ENCODE peak calls at places on chromosome 19, in ten cellular contexts. Q is tibial nerve, K is upper lobe of left lung, O is transverse colon, Y is A549, M is SK-N-SH, T is stomach, H is suprapubic skin, I is sigmoid colon, A is H1. E is an unnamed sample.

GRCh38 chr19:39409886-39410619 is 2.4 kb upstream of the PLEKHG2 start:
- DNase-seq in Q (peak), K (peak), O (peak), Y (peak), M (peak), T (peak), H (peak), I (peak), A (no peak), E (peak)

GRCh38 chr19:30314805-30315155 is 57.4 kb upstream of the ZNF536 start:
- DNase-seq in Q (no peak), K (no peak), O (no peak), Y (no peak), M (no peak), T (no peak), H (no peak), I (no peak), A (no peak), E (no peak)

GRCh38 chr19:6392219-6393073 is 518 bp downstream of the GTF2F1 start:
- DNase-seq in Q (no peak), K (no peak), O (no peak), Y (no peak), M (no peak), T (no peak), H (no peak), I (no peak), A (no peak), E (no peak)

GRCh38 chr19:47658431-47659383 is 49.8 kb downstream of the BICRA start:
- DNase-seq in Q (no peak), K (no peak), O (peak), Y (no peak), M (no peak), T (peak), H (no peak), I (no peak), A (no peak), E (no peak)

GRCh38 chr19:6828306-6828697 is 55.8 kb downstream of the VAV1 start:
- DNase-seq in Q (no peak), K (no peak), O (no peak), Y (peak), M (no peak), T (no peak), H (no peak), I (no peak), A (no peak), E (no peak)

GRCh38 chr19:16347706-16348105 is 23.1 kb downstream of the KLF2 start:
- DNase-seq in Q (no peak), K (no peak), O (no peak), Y (no peak), M (no peak), T (no peak), H (no peak), I (no peak), A (no peak), E (no peak)

GRCh38 chr19:47495478-47496372 is 11.7 kb upstream of the KPTN start:
- DNase-seq in Q (no peak), K (no peak), O (no peak), Y (no peak), M (no peak), T (no peak), H (no peak), I (no peak), A (no peak), E (no peak)

GRCh38 chr19:41997851-41998229 is 3.8 kb upstream of the ATP1A3 start:
- DNase-seq in Q (no peak), K (no peak), O (no peak), Y (no peak), M (peak), T (no peak), H (no peak), I (no peak), A (no peak), E (no peak)

GRCh38 chr19:55466246-55466614 is 1.7 kb upstream of the C19orf85 start:
- DNase-seq in Q (no peak), K (no peak), O (no peak), Y (no peak), M (no peak), T (no peak), H (no peak), I (no peak), A (no peak), E (no peak)

GRCh38 chr19:29404951-29405727 is 120.7 kb upstream of the VSTM2B start:
- DNase-seq in Q (no peak), K (no peak), O (peak), Y (no peak), M (no peak), T (no peak), H (no peak), I (no peak), A (peak), E (peak)

GRCh38 chr19:48290341-48290922 is 20.6 kb downstream of the ZNF114 start:
- DNase-seq in Q (no peak), K (no peak), O (no peak), Y (peak), M (peak), T (no peak), H (no peak), I (no peak), A (peak), E (no peak)

GRCh38 chr19:48111280-48111679 is 663 bp upstream of the PLA2G4C start:
- DNase-seq in Q (no peak), K (no peak), O (no peak), Y (no peak), M (no peak), T (no peak), H (no peak), I (no peak), A (no peak), E (no peak)

GRCh38 chr19:1491114-1491848 is at the start of gene REEP6:
- DNase-seq in Q (no peak), K (no peak), O (no peak), Y (no peak), M (peak), T (no peak), H (no peak), I (no peak), A (no peak), E (peak)

GRCh38 chr19:31392514-31392913 is 43.3 kb upstream of the TSHZ3 start:
- DNase-seq in Q (no peak), K (no peak), O (no peak), Y (no peak), M (no peak), T (no peak), H (no peak), I (no peak), A (no peak), E (no peak)

DNA sequence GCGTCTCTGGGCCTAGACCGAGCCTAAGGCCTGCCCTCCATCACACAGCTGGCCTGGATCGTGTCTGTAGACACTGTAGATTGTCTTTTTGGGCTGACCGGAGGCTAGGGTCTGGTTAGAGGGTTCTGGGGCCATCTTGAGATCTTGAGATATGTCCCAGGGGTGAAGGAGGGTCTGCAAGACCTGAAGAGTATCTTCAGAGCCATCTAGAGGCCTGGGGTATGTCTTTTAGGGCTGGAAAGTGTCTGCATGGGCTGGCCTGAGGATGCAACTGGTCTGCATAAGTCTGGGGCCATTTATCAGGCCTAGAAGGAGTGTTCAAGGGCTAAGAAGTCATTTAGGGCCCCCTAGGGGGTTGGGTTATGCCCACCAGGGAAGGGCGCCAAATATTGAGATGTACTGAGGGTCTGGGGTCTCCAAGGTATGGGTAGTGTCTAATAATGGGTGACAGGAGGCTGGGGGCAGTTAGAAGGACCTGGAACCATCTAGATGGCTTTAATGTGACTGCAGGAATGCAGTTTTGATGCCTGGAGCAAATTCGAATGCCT is 553 bp downstream of the SCAF1 start:
- DNase-seq in Q (no peak), K (no peak), O (no peak), Y (no peak), M (peak), T (no peak), H (peak), I (no peak), A (no peak), E (no peak)
- TF ChIP-seq CTCF in Q (no peak), K (no peak), O (no peak), Y (no peak), M (no peak), T (no peak), H (no peak), I (no peak), A (no peak), E (no peak)

DNA sequence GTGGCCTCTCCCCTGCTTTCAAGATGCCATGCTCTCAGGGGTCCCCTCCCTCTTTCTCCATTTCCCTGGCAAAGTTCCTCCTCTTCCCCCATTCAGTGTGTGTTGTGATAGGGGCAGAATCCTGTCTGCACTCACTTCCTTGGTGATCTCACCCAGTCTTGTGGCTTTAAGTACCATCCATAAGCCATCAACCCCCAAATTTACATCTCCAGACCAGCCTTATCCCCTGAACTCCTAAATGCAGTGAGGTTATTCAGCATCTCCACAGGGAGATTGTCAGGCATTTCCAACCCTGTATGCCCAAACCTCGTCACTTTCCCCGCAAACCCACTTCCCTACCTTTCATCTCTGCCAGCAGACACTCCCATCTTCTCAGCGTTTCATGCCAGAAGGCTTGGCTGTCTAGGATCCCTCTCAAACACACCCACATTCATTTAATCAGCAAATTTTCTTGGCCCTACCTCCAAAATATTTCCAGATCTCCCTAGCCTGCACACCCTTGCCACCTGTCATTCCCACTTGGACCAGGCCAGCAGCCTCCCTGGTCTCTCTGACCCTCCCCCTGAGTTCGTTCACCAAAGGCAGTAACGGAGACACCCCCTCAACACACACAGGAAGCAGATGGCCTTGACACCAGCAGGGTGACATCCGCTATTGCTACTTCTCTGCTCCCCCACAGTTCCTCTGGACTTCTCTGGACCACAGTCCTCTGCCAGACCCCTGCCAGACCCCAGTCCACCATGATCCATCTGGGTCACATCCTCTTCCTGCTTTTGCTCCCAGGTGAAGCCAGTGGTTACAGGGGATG is at the start of gene HCST:
- DNase-seq in Q (no peak), K (no peak), O (peak), Y (no peak), M (no peak), T (no peak), H (no peak), I (no peak), A (no peak), E (no peak)
- TF ChIP-seq EP300 in Q (no peak), K (no peak), O (no peak), Y (no peak), M (no peak), T (no peak), H (no peak), I (no peak), A (no peak), E (no peak)

GRCh38 chr19:36265064-36265463 is 50.2 kb downstream of the ZNF146 start:
- DNase-seq in Q (no peak), K (no peak), O (no peak), Y (no peak), M (no peak), T (no peak), H (no peak), I (no peak), A (no peak), E (no peak)

GRCh38 chr19:36267061-36267845 is 52.3 kb downstream of the ZNF146 start:
- DNase-seq in Q (no peak), K (no peak), O (no peak), Y (no peak), M (no peak), T (no peak), H (no peak), I (no peak), A (no peak), E (no peak)

GRCh38 chr19:36265856-36266374 is 51.0 kb downstream of the ZNF146 start:
- DNase-seq in Q (no peak), K (no peak), O (no peak), Y (no peak), M (no peak), T (no peak), H (no peak), I (no peak), A (no peak), E (no peak)

DNA sequence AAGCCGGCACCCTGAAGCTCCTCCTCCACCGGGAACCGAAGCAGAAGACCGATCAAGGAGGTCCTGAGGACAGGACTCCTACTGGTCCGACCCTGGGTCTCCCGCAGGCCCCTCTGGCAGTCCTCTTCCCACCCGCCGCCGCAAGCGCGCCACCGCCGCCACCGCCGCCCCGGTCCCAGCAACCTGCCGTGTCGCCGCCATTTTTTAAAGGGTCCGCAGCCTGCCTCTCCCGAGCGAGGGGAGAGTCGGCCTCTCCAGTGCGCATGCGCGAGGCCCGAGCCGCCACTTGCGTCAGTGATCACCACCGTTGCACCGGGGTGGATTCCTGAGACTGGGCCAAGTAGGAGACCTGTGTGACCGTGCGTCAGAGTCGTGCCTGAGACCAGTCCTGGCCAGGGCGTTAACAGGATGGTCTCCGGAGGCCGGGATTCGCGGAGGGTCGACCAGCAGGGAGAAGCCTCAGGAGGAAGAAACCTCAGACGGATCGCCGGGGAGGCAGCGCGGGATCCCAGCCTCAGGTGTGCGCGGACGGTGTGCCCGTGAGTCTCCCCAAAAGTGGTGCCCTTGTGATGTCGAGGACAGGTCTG is 51.6 kb downstream of the ZNF146 start:
- DNase-seq in Q (no peak), K (no peak), O (no peak), Y (no peak), M (no peak), T (no peak), H (no peak), I (no peak), A (no peak), E (no peak)
- TF ChIP-seq CTCF in Q (no peak), K (no peak), O (no peak), Y (no peak), M (no peak), T (no peak), H (no peak), I (no peak), A (no peak), E (no peak)

GRCh38 chr19:52464798-52465470 is 11.6 kb downstream of the ZNF578 start:
- DNase-seq in Q (no peak), K (no peak), O (no peak), Y (peak), M (no peak), T (no peak), H (no peak), I (no peak), A (no peak), E (no peak)
- TF ChIP-seq EP300 in Q (no peak), K (no peak), O (no peak), Y (no peak), M (no peak), T (no peak), H (no peak), I (no peak), A (no peak), E (no peak)

GRCh38 chr19:54173951-54174817 is 1.2 kb upstream of the TMC4 start:
- DNase-seq in Q (no peak), K (no peak), O (no peak), Y (no peak), M (peak), T (no peak), H (no peak), I (no peak), A (no peak), E (no peak)

GRCh38 chr19:54168174-54168917 is 4.6 kb downstream of the TMC4 start:
- DNase-seq in Q (peak), K (peak), O (peak), Y (peak), M (peak), T (peak), H (peak), I (peak), A (no peak), E (peak)

GRCh38 chr19:54172413-54172763 is 572 bp downstream of the TMC4 start:
- DNase-seq in Q (no peak), K (peak), O (peak), Y (no peak), M (no peak), T (no peak), H (no peak), I (no peak), A (no peak), E (no peak)

GRCh38 chr19:54169149-54169731 is 3.7 kb downstream of the TMC4 start:
- DNase-seq in Q (no peak), K (no peak), O (no peak), Y (no peak), M (no peak), T (no peak), H (no peak), I (no peak), A (no peak), E (no peak)

GRCh38 chr19:54172764-54173699 is at the start of gene TMC4:
- DNase-seq in Q (no peak), K (peak), O (peak), Y (peak), M (no peak), T (peak), H (no peak), I (no peak), A (no peak), E (no peak)
- TF ChIP-seq CTCF in Q (no peak), K (no peak), O (peak), Y (no peak), M (no peak), T (peak), H (no peak), I (no peak), A (peak), E (no peak)

DNA sequence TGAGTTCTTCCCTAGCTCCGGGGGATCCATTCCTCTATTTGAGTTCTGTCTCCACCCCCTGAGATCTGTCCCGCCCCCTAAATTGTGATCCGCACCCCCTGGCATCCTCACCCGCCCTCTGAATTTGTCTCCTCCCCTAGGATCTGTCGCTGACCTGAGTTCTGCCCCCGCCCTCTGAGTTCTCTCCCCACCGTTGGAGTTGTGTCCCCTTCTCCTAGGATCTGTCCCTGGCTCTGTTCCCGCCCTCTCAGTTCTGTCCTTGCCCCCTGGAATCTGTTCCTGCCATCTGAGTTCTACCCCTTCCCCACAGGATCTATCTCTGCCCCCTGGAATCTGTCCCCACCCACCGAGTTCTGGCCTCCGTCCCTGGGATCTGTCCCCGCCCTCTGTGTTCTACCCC is 1.0 kb upstream of the SLC17A7 start:
- DNase-seq in Q (peak), K (no peak), O (peak), Y (peak), M (no peak), T (no peak), H (peak), I (peak), A (no peak), E (no peak)
- TF ChIP-seq EP300 in Q (no peak), K (no peak), O (no peak), Y (no peak), M (no peak), T (no peak), H (no peak), I (no peak), A (no peak), E (no peak)

DNA sequence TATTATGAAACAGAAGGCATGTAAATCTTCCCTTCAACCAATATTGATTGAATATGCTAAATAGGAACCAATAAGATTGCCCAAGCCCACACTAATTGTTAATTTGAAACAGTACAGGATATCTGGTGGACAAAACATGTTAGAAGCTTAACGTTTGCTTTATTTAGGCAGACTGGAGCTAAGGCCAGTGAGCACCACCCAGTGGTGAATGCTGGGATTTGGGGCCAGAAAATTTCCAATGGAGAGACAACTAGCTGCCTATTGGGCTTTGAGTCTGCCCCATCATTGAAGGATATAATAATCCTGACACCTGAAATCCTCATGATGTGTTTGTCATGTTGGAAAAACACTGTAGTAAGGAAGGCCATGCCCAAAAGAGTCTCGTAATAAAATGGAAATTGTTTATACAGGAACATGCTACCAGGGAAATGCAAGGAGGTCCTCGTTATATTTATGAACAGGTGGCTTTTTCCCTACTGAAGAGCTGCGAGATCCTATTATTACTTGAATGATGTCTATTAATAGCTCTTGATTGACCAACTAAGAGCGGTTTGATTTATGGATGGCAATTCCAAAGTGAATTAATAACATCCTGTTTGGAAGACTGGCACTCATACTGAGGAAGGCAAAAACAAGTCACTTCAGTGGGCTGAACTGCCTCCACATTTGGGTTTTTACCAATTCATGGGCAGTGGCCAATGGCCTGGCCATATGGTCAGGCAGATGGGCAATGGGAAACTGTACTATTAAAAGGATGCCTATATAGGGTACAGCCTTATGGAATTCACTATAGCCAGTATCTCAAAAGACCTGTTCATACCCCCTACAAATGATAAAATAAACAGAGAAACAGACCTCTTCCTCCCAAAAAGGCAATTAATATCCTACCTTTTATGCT is 8.7 kb downstream of the SIGLECL1 start:
- DNase-seq in Q (no peak), K (peak), O (no peak), Y (peak), M (peak), T (no peak), H (no peak), I (no peak), A (peak), E (no peak)
- TF ChIP-seq CTCF in Q (peak), K (peak), O (peak), Y (peak), M (peak), T (no peak), H (no peak), I (peak), A (peak), E (no peak)

E was measured in ovary.